ENCODE peak calls at places on chromosomes 1 and 21, in eight cellular contexts. One of them, this sample, is unnamed.

GRCh38 chr1:3638027-3638426 is 11.9 kb downstream of the WRAP73 start:
- DNase-seq in A549: no peak
- DNase-seq in tibial nerve: no peak
- DNase-seq in ovary: no peak
- DNase-seq in suprapubic skin: peak; percentile 34
- DNase-seq in HepG2: no peak
- DNase-seq in transverse colon: no peak
- DNase-seq in SK-N-SH: no peak
- DNase-seq in this sample: no peak

GRCh38 chr1:207470927-207471326 is 16.8 kb downstream of the CR2 start:
- DNase-seq in A549: no peak
- DNase-seq in tibial nerve: no peak
- DNase-seq in ovary: no peak
- DNase-seq in suprapubic skin: no peak
- DNase-seq in HepG2: no peak
- DNase-seq in transverse colon: no peak
- DNase-seq in SK-N-SH: no peak
- DNase-seq in this sample: no peak

GRCh38 chr1:91523462-91523861 is 22.8 kb downstream of the CDC7 start:
- DNase-seq in A549: no peak
- DNase-seq in tibial nerve: no peak
- DNase-seq in ovary: no peak
- DNase-seq in suprapubic skin: no peak
- DNase-seq in HepG2: no peak
- DNase-seq in transverse colon: no peak
- DNase-seq in SK-N-SH: no peak
- DNase-seq in this sample: no peak

GRCh38 chr1:22325531-22326371 is 125.9 kb upstream of the ZBTB40 start:
- DNase-seq in A549: no peak
- DNase-seq in tibial nerve: no peak
- DNase-seq in ovary: no peak
- DNase-seq in suprapubic skin: no peak
- DNase-seq in HepG2: no peak
- DNase-seq in transverse colon: no peak
- DNase-seq in SK-N-SH: no peak
- DNase-seq in this sample: peak; percentile 17

GRCh38 chr1:81682490-81682889 is 118.2 kb upstream of the ADGRL2 start:
- DNase-seq in A549: no peak
- DNase-seq in tibial nerve: no peak
- DNase-seq in ovary: no peak
- DNase-seq in suprapubic skin: no peak
- DNase-seq in HepG2: no peak
- DNase-seq in transverse colon: no peak
- DNase-seq in SK-N-SH: no peak
- DNase-seq in this sample: no peak

GRCh38 chr21:43779660-43780059 is 3.6 kb upstream of the CSTB start:
- DNase-seq in A549: no peak
- DNase-seq in tibial nerve: no peak
- DNase-seq in ovary: no peak
- DNase-seq in suprapubic skin: no peak
- DNase-seq in HepG2: no peak
- DNase-seq in transverse colon: peak; percentile 50
- DNase-seq in SK-N-SH: no peak
- DNase-seq in this sample: no peak

GRCh38 chr1:247494746-247495145 is 36.8 kb upstream of the OR2B11 start:
- DNase-seq in A549: no peak
- DNase-seq in tibial nerve: no peak
- DNase-seq in ovary: no peak
- DNase-seq in suprapubic skin: no peak
- DNase-seq in HepG2: no peak
- DNase-seq in transverse colon: no peak
- DNase-seq in SK-N-SH: no peak
- DNase-seq in this sample: no peak

GRCh38 chr1:92945748-92946270 is 15.5 kb downstream of the DIPK1A start:
- DNase-seq in A549: no peak
- DNase-seq in tibial nerve: no peak
- DNase-seq in ovary: no peak
- DNase-seq in suprapubic skin: no peak
- DNase-seq in HepG2: no peak
- DNase-seq in transverse colon: no peak
- DNase-seq in SK-N-SH: no peak
- DNase-seq in this sample: no peak

GRCh38 chr1:81670286-81670685 is 130.4 kb upstream of the ADGRL2 start:
- DNase-seq in A549: peak; percentile 7
- DNase-seq in tibial nerve: peak; percentile 19
- DNase-seq in ovary: peak; percentile 68
- DNase-seq in suprapubic skin: peak; percentile 62
- DNase-seq in HepG2: no peak
- DNase-seq in transverse colon: peak; percentile 56
- DNase-seq in SK-N-SH: peak; percentile 35
- DNase-seq in this sample: peak; percentile 92

GRCh38 chr1:245092638-245092976 is 62.2 kb upstream of the KIF26B start:
- DNase-seq in A549: no peak
- DNase-seq in tibial nerve: no peak
- DNase-seq in ovary: no peak
- DNase-seq in suprapubic skin: no peak
- DNase-seq in HepG2: no peak
- DNase-seq in transverse colon: no peak
- DNase-seq in SK-N-SH: no peak
- DNase-seq in this sample: no peak

GRCh38 chr1:170510163-170510562 is 21.8 kb upstream of the GORAB start:
- DNase-seq in A549: no peak
- DNase-seq in tibial nerve: no peak
- DNase-seq in ovary: no peak
- DNase-seq in suprapubic skin: no peak
- DNase-seq in HepG2: no peak
- DNase-seq in transverse colon: no peak
- DNase-seq in SK-N-SH: no peak
- DNase-seq in this sample: no peak

GRCh38 chr1:170518185-170518834 is 13.7 kb upstream of the GORAB start:
- DNase-seq in A549: no peak
- DNase-seq in tibial nerve: no peak
- DNase-seq in ovary: no peak
- DNase-seq in suprapubic skin: no peak
- DNase-seq in HepG2: no peak
- DNase-seq in transverse colon: peak; percentile 13
- DNase-seq in SK-N-SH: no peak
- DNase-seq in this sample: no peak

GRCh38 chr1:170511066-170511465 is 20.9 kb upstream of the GORAB start:
- DNase-seq in A549: no peak
- DNase-seq in tibial nerve: no peak
- DNase-seq in ovary: no peak
- DNase-seq in suprapubic skin: no peak
- DNase-seq in HepG2: no peak
- DNase-seq in transverse colon: no peak
- DNase-seq in SK-N-SH: no peak
- DNase-seq in this sample: no peak

GRCh38 chr1:170518965-170519364 is 13.0 kb upstream of the GORAB start:
- DNase-seq in A549: no peak
- DNase-seq in tibial nerve: no peak
- DNase-seq in ovary: no peak
- DNase-seq in suprapubic skin: no peak
- DNase-seq in HepG2: no peak
- DNase-seq in transverse colon: no peak
- DNase-seq in SK-N-SH: no peak
- DNase-seq in this sample: no peak

DNA sequence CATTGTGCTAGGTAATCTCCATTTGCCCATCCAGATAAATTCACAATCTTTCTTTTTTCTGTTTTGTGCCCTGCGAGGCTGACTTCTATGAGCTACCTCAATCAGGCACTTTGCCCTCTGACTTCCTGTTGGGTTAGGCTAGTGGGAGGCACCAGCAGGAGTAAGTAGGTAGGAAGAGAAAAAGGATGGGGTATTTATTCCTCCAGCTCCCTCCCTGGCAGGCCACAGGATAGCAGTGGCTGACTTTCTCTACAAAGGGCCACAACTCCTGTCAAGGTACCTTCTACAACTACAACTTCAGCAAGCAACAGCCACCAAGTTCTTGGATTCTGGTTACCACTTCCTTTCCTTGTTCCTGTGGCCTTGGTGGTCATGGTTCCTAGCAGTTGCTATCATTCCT is 18.8 kb upstream of the GORAB start:
- DNase-seq in A549: no peak
- DNase-seq in tibial nerve: no peak
- DNase-seq in ovary: no peak
- DNase-seq in suprapubic skin: no peak
- DNase-seq in HepG2: no peak
- DNase-seq in transverse colon: no peak
- DNase-seq in SK-N-SH: no peak
- DNase-seq in this sample: no peak
- TF ChIP-seq CTCF in A549: no peak
- TF ChIP-seq CTCF in tibial nerve: no peak
- TF ChIP-seq CTCF in ovary: no peak
- TF ChIP-seq CTCF in suprapubic skin: no peak
- TF ChIP-seq CTCF in HepG2: no peak
- TF ChIP-seq CTCF in transverse colon: no peak
- TF ChIP-seq CTCF in SK-N-SH: no peak
- TF ChIP-seq CTCF in this sample: no peak

DNA sequence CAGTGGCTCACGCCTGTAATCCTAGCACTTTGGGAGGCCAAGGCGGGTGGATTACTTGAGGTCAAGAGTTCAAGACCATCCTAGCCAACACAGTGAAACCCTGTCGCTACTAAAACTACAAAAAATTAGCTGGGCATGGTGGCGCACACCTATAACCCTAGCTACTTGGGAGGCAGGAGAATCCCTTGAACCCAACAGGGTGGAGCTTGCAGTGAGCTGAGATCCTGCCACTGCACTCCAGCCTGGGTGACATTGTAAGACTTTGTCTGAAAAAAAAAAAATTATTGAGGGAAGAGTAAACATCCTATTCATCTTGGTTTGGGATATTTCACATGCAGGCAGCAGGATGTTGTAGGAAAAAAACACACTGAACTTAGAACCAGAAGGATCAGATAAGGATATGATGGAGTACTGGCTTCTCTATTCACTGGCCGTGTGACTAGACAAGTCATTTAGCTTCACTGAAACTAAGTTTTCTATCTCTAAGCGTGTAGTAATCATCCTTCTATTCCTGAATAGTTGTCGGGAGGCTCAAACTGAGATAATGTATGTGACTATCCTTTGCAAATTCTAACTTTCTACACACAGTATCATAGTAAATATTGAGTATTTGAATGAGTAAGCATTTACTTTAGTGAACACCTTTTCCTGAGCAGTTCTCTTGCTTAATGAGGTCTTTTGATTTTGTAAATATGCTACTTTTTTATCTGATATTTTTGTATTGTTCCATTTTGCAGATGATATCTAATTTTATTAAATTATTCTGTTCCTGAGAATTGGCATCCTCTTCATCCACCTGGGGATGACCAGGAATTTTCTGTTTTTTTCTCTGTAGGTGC is 18.1 kb downstream of the CAP1 start:
- DNase-seq in A549: no peak
- DNase-seq in tibial nerve: no peak
- DNase-seq in ovary: no peak
- DNase-seq in suprapubic skin: no peak
- DNase-seq in HepG2: peak; percentile 78
- DNase-seq in transverse colon: no peak
- DNase-seq in SK-N-SH: no peak
- DNase-seq in this sample: no peak
- H3K4me3 ChIP-seq in A549: no peak overlapping the region
- H3K4me3 ChIP-seq in tibial nerve: no peak overlapping the region
- H3K4me3 ChIP-seq in ovary: no peak overlapping the region
- H3K4me3 ChIP-seq in suprapubic skin: no peak overlapping the region
- H3K4me3 ChIP-seq in HepG2: no peak overlapping the region
- H3K4me3 ChIP-seq in transverse colon: no peak overlapping the region
- H3K4me3 ChIP-seq in SK-N-SH: no peak overlapping the region
- H3K4me3 ChIP-seq in this sample: no peak overlapping the region

GRCh38 chr1:162293293-162293692 is 83.4 kb downstream of the SPATA46 start:
- DNase-seq in A549: no peak
- DNase-seq in tibial nerve: no peak
- DNase-seq in ovary: no peak
- DNase-seq in suprapubic skin: no peak
- DNase-seq in HepG2: no peak
- DNase-seq in transverse colon: no peak
- DNase-seq in SK-N-SH: no peak
- DNase-seq in this sample: no peak

GRCh38 chr1:162297208-162297607 is 79.4 kb downstream of the SPATA46 start:
- DNase-seq in A549: no peak
- DNase-seq in tibial nerve: no peak
- DNase-seq in ovary: no peak
- DNase-seq in suprapubic skin: no peak
- DNase-seq in HepG2: no peak
- DNase-seq in transverse colon: no peak
- DNase-seq in SK-N-SH: no peak
- DNase-seq in this sample: no peak

GRCh38 chr1:162291000-162291399 is 85.7 kb downstream of the SPATA46 start:
- DNase-seq in A549: no peak
- DNase-seq in tibial nerve: no peak
- DNase-seq in ovary: no peak
- DNase-seq in suprapubic skin: no peak
- DNase-seq in HepG2: no peak
- DNase-seq in transverse colon: no peak
- DNase-seq in SK-N-SH: no peak
- DNase-seq in this sample: no peak

GRCh38 chr1:162294015-162294414 is 82.6 kb downstream of the SPATA46 start:
- DNase-seq in A549: no peak
- DNase-seq in tibial nerve: no peak
- DNase-seq in ovary: no peak
- DNase-seq in suprapubic skin: no peak
- DNase-seq in HepG2: no peak
- DNase-seq in transverse colon: no peak
- DNase-seq in SK-N-SH: no peak
- DNase-seq in this sample: no peak

DNA sequence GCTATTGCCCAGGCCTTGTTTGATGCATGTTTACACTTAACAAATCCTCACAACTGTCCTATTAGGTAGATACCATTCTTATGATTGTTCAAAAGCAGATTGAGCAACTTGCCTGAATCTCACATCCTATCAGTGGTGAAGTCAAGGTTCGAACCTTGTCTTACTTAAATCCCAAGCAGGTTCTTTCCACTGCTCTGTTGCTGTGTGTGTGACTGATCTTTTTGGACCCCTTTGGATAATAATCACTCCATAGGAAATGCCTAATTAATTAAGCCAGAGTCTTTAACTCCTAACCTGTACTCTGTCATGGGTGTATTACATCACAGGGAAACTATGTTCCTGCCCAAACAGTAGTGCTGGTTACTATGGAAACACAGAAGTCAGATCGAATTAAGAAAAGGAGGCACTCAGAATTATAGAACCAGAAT is 84.2 kb downstream of the SPATA46 start:
- DNase-seq in A549: no peak
- DNase-seq in tibial nerve: no peak
- DNase-seq in ovary: no peak
- DNase-seq in suprapubic skin: no peak
- DNase-seq in HepG2: no peak
- DNase-seq in transverse colon: no peak
- DNase-seq in SK-N-SH: no peak
- DNase-seq in this sample: no peak
- TF ChIP-seq EP300 in A549: no peak
- TF ChIP-seq EP300 in tibial nerve: no peak
- TF ChIP-seq EP300 in ovary: no peak
- TF ChIP-seq EP300 in suprapubic skin: no peak
- TF ChIP-seq EP300 in HepG2: no peak
- TF ChIP-seq EP300 in transverse colon: no peak
- TF ChIP-seq EP300 in SK-N-SH: no peak
- TF ChIP-seq EP300 in this sample: no peak

GRCh38 chr1:181284978-181285377 is 196.5 kb downstream of the IER5 start:
- DNase-seq in A549: no peak
- DNase-seq in tibial nerve: no peak
- DNase-seq in ovary: no peak
- DNase-seq in suprapubic skin: no peak
- DNase-seq in HepG2: no peak
- DNase-seq in transverse colon: no peak
- DNase-seq in SK-N-SH: no peak
- DNase-seq in this sample: no peak
- TF ChIP-seq CTCF in A549: no peak
- TF ChIP-seq CTCF in tibial nerve: no peak
- TF ChIP-seq CTCF in ovary: no peak
- TF ChIP-seq CTCF in suprapubic skin: no peak
- TF ChIP-seq CTCF in HepG2: no peak
- TF ChIP-seq CTCF in transverse colon: no peak
- TF ChIP-seq CTCF in SK-N-SH: no peak
- TF ChIP-seq CTCF in this sample: no peak

This sample was measured in stomach.